ENCODE peak calls at places on chromosomes 12 and 14, in eight cellular contexts. One of them, this sample, is unnamed.

GRCh38 chr12:32891956-32892355 is 4.6 kb downstream of the PKP2 start:
- DNase-seq in NCI-H510A: no peak
- DNase-seq in stimulated activated CD8-positive, alpha-beta memory T cell treated with anti-CD3 and anti-CD28 coated beads, Interleukin-7, amount 100 ng/mL, for 4 hours: no peak
- DNase-seq in effector memory CD4-positive, alpha-beta T cell: no peak
- DNase-seq in H9: peak
- DNase-seq in right cardiac atrium: no peak
- DNase-seq in amniotic stem cell: no peak
- DNase-seq in mesenchymal stem cell: peak
- DNase-seq in this sample: no peak

GRCh38 chr14:20626274-20626673 is 15.2 kb downstream of the OR6S1 start:
- DNase-seq in H9: no peak
- DNase-seq in mesenchymal stem cell: no peak
- DNase-seq in stimulated activated CD8-positive, alpha-beta memory T cell treated with anti-CD3 and anti-CD28 coated beads, Interleukin-7, amount 100 ng/mL, for 4 hours: no peak
- DNase-seq in effector memory CD4-positive, alpha-beta T cell: no peak
- DNase-seq in amniotic stem cell: no peak
- DNase-seq in right cardiac atrium: no peak
- DNase-seq in NCI-H510A: no peak
- DNase-seq in this sample: no peak

GRCh38 chr14:52801014-52801708 is 9.8 kb upstream of the GNPNAT1 start:
- DNase-seq in stimulated activated CD8-positive, alpha-beta memory T cell treated with anti-CD3 and anti-CD28 coated beads, Interleukin-7, amount 100 ng/mL, for 4 hours: no peak
- DNase-seq in amniotic stem cell: peak
- DNase-seq in effector memory CD4-positive, alpha-beta T cell: no peak
- DNase-seq in mesenchymal stem cell: peak
- DNase-seq in right cardiac atrium: no peak
- DNase-seq in NCI-H510A: no peak
- DNase-seq in H9: no peak
- DNase-seq in this sample: no peak

GRCh38 chr12:46244273-46244672 is 24.6 kb downstream of the SLC38A1 start:
- DNase-seq in effector memory CD4-positive, alpha-beta T cell: no peak
- DNase-seq in right cardiac atrium: no peak
- DNase-seq in stimulated activated CD8-positive, alpha-beta memory T cell treated with anti-CD3 and anti-CD28 coated beads, Interleukin-7, amount 100 ng/mL, for 4 hours: no peak
- DNase-seq in NCI-H510A: no peak
- DNase-seq in amniotic stem cell: no peak
- DNase-seq in H9: no peak
- DNase-seq in mesenchymal stem cell: no peak
- DNase-seq in this sample: no peak

GRCh38 chr12:5051913-5052312 is 8.2 kb downstream of the KCNA5 start:
- DNase-seq in stimulated activated CD8-positive, alpha-beta memory T cell treated with anti-CD3 and anti-CD28 coated beads, Interleukin-7, amount 100 ng/mL, for 4 hours: no peak
- DNase-seq in H9: no peak
- DNase-seq in amniotic stem cell: no peak
- DNase-seq in mesenchymal stem cell: no peak
- DNase-seq in right cardiac atrium: no peak
- DNase-seq in NCI-H510A: no peak
- DNase-seq in effector memory CD4-positive, alpha-beta T cell: no peak
- DNase-seq in this sample: no peak

GRCh38 chr14:91869556-91869955 is 2.2 kb upstream of the TC2N start:
- DNase-seq in stimulated activated CD8-positive, alpha-beta memory T cell treated with anti-CD3 and anti-CD28 coated beads, Interleukin-7, amount 100 ng/mL, for 4 hours: no peak
- DNase-seq in right cardiac atrium: no peak
- DNase-seq in mesenchymal stem cell: peak
- DNase-seq in H9: no peak
- DNase-seq in effector memory CD4-positive, alpha-beta T cell: no peak
- DNase-seq in amniotic stem cell: no peak
- DNase-seq in NCI-H510A: no peak
- DNase-seq in this sample: no peak

GRCh38 chr12:88063375-88063774 is 34.2 kb upstream of the C12orf50 start:
- DNase-seq in effector memory CD4-positive, alpha-beta T cell: no peak
- DNase-seq in H9: no peak
- DNase-seq in amniotic stem cell: no peak
- DNase-seq in NCI-H510A: no peak
- DNase-seq in mesenchymal stem cell: peak
- DNase-seq in right cardiac atrium: no peak
- DNase-seq in stimulated activated CD8-positive, alpha-beta memory T cell treated with anti-CD3 and anti-CD28 coated beads, Interleukin-7, amount 100 ng/mL, for 4 hours: no peak
- DNase-seq in this sample: no peak

GRCh38 chr12:46472893-46473633 is 100.5 kb upstream of the SLC38A2 start:
- DNase-seq in amniotic stem cell: no peak
- DNase-seq in NCI-H510A: no peak
- DNase-seq in right cardiac atrium: no peak
- DNase-seq in mesenchymal stem cell: peak
- DNase-seq in H9: no peak
- DNase-seq in stimulated activated CD8-positive, alpha-beta memory T cell treated with anti-CD3 and anti-CD28 coated beads, Interleukin-7, amount 100 ng/mL, for 4 hours: no peak
- DNase-seq in effector memory CD4-positive, alpha-beta T cell: no peak
- DNase-seq in this sample: no peak

GRCh38 chr12:14279845-14280244 is 85.6 kb upstream of the ATF7IP start:
- DNase-seq in stimulated activated CD8-positive, alpha-beta memory T cell treated with anti-CD3 and anti-CD28 coated beads, Interleukin-7, amount 100 ng/mL, for 4 hours: no peak
- DNase-seq in H9: no peak
- DNase-seq in amniotic stem cell: no peak
- DNase-seq in right cardiac atrium: no peak
- DNase-seq in NCI-H510A: no peak
- DNase-seq in effector memory CD4-positive, alpha-beta T cell: no peak
- DNase-seq in mesenchymal stem cell: no peak
- DNase-seq in this sample: no peak

GRCh38 chr12:107091381-107091780 is 2.0 kb downstream of the CRY1 start:
- DNase-seq in H9: no peak
- DNase-seq in right cardiac atrium: no peak
- DNase-seq in stimulated activated CD8-positive, alpha-beta memory T cell treated with anti-CD3 and anti-CD28 coated beads, Interleukin-7, amount 100 ng/mL, for 4 hours: no peak
- DNase-seq in mesenchymal stem cell: peak
- DNase-seq in effector memory CD4-positive, alpha-beta T cell: no peak
- DNase-seq in NCI-H510A: no peak
- DNase-seq in amniotic stem cell: no peak
- DNase-seq in this sample: no peak

GRCh38 chr12:4700621-4701026 is 19.6 kb upstream of the GALNT8 start:
- DNase-seq in NCI-H510A: no peak
- DNase-seq in right cardiac atrium: peak
- DNase-seq in H9: peak
- DNase-seq in amniotic stem cell: no peak
- DNase-seq in mesenchymal stem cell: no peak
- DNase-seq in effector memory CD4-positive, alpha-beta T cell: no peak
- DNase-seq in stimulated activated CD8-positive, alpha-beta memory T cell treated with anti-CD3 and anti-CD28 coated beads, Interleukin-7, amount 100 ng/mL, for 4 hours: no peak
- DNase-seq in this sample: peak

This sample was measured in testis.